ENCODE peak calls at places on chromosomes 3 and 15, in nine cellular contexts. V is transverse colon, U is tibial nerve, R is stomach, J is breast epithelium, C is heart left ventricle, W is HCT116, F is adrenal gland, O is testis. M is an unnamed sample.

GRCh38 chr3:13245579-13245978 is 172.3 kb upstream of the IQSEC1 start:
- DNase-seq in V (no peak), U (no peak), R (no peak), J (no peak), C (no peak), W (no peak), F (no peak), O (no peak), M (no peak)

GRCh38 chr3:70703305-70704102 is 391.1 kb upstream of the MDFIC2 start:
- DNase-seq in V (no peak), U (no peak), R (no peak), J (peak), C (no peak), W (no peak), F (no peak), O (no peak), M (no peak)

GRCh38 chr3:63940389-63940757 is 28.2 kb upstream of the SCAANT1 start:
- DNase-seq in V (no peak), U (no peak), R (no peak), J (no peak), C (no peak), W (no peak), F (no peak), O (no peak), M (no peak)

GRCh38 chr3:4986611-4987373 is 7.6 kb downstream of the BHLHE40 start:
- DNase-seq in V (peak), U (peak), R (peak), J (peak), C (peak), W (peak), F (peak), O (peak), M (peak)

GRCh38 chr3:193052294-193052693 is 134.6 kb upstream of the MB21D2 start:
- DNase-seq in V (no peak), U (no peak), R (no peak), J (no peak), C (no peak), W (no peak), F (no peak), O (no peak), M (no peak)

GRCh38 chr3:82163907-82164520 is 402.6 kb upstream of the GBE1 start:
- DNase-seq in V (no peak), U (no peak), R (no peak), J (no peak), C (no peak), W (peak), F (no peak), O (no peak), M (no peak)

GRCh38 chr3:16511561-16512434 is 1.7 kb downstream of the RFTN1 start:
- DNase-seq in V (peak), U (peak), R (peak), J (peak), C (no peak), W (no peak), F (peak), O (peak), M (peak)

GRCh38 chr15:23877502-23878412 is 190.7 kb upstream of the NDN start:
- DNase-seq in V (peak), U (no peak), R (peak), J (no peak), C (no peak), W (no peak), F (peak), O (peak), M (no peak)

GRCh38 chr3:183895296-183895695 is 10.6 kb upstream of the PARL start:
- DNase-seq in V (peak), U (peak), R (no peak), J (no peak), C (no peak), W (peak), F (peak), O (peak), M (no peak)

GRCh38 chr15:92463826-92464225 is 70.1 kb downstream of the ST8SIA2 start:
- DNase-seq in V (no peak), U (no peak), R (no peak), J (no peak), C (no peak), W (no peak), F (peak), O (no peak), M (no peak)

GRCh38 chr3:189941125-189941524 is 179.6 kb downstream of the P3H2 start:
- DNase-seq in V (no peak), U (no peak), R (peak), J (no peak), C (no peak), W (no peak), F (no peak), O (no peak), M (no peak)

GRCh38 chr3:59006791-59007517 is 42.9 kb downstream of the CFAP20DC start:
- DNase-seq in V (no peak), U (no peak), R (no peak), J (no peak), C (peak), W (no peak), F (peak), O (no peak), M (peak)

GRCh38 chr3:51686512-51687215 is 15.6 kb downstream of the TEX264 start:
- DNase-seq in V (peak), U (no peak), R (peak), J (no peak), C (peak), W (no peak), F (peak), O (peak), M (peak)

GRCh38 chr3:32239638-32240550 is 1.4 kb downstream of the CMTM8 start:
- DNase-seq in V (peak), U (no peak), R (peak), J (no peak), C (no peak), W (peak), F (no peak), O (no peak), M (no peak)

GRCh38 chr3:38608086-38608775 is 41.3 kb downstream of the SCN5A start:
- DNase-seq in V (no peak), U (no peak), R (no peak), J (no peak), C (peak), W (no peak), F (no peak), O (no peak), M (no peak)

GRCh38 chr3:494190-494589 is 297.6 kb downstream of the CHL1 start:
- DNase-seq in V (no peak), U (no peak), R (no peak), J (no peak), C (no peak), W (no peak), F (no peak), O (no peak), M (no peak)

DNA sequence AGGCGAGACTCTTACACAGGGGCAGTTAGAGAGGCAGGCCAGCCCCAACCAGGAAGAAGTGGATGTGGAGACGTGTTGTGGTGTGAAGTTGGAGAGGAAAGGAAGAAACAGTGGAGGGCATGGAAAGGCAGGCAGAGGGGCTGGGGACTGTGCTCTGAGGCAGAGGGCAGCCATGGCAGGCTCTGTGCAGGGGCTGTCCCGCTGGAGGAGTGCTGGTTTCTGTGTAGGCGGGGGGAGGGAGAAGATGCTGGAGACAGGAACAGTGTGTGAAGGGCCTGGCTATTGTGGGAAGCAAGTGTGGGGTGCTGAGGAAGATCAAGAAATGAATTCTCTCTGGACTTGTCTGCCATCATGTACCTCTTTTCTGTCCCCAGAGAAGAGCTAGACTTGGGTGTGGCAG is 21.0 kb downstream of the SNAPC5 start:
- DNase-seq in V (no peak), U (no peak), R (no peak), J (no peak), C (no peak), W (no peak), F (no peak), O (no peak), M (peak)
- TF ChIP-seq POLR2A in V (no peak), U (no peak), R (no peak), J (no peak), C (no peak), W (no peak), F (no peak), O (no peak), M (no peak)

DNA sequence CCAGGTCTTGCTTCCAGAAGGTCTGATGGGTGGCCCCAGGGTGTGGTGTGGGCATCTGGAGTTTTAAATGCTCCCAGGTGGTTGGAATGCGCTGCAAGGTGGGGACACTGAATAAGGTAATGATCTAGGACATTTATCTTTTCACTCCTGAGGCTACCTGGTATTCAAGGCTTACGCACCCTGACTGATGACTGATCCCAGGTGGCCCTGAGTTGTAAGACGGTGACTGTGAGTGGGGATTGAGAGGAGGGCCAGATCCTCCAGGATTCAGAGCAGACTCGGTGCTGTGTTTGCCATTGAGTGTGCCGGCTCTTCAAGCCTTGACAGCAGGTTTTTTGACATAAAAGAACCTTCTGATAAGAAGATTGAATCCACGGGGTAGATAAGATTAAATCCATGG is 40.3 kb downstream of the SLC6A20 start:
- DNase-seq in V (no peak), U (no peak), R (no peak), J (peak), C (no peak), W (no peak), F (no peak), O (no peak), M (no peak)
- TF ChIP-seq CTCF in V (no peak), U (no peak), R (no peak), J (no peak), C (no peak), W (no peak), F (no peak), O (no peak), M (no peak)

DNA sequence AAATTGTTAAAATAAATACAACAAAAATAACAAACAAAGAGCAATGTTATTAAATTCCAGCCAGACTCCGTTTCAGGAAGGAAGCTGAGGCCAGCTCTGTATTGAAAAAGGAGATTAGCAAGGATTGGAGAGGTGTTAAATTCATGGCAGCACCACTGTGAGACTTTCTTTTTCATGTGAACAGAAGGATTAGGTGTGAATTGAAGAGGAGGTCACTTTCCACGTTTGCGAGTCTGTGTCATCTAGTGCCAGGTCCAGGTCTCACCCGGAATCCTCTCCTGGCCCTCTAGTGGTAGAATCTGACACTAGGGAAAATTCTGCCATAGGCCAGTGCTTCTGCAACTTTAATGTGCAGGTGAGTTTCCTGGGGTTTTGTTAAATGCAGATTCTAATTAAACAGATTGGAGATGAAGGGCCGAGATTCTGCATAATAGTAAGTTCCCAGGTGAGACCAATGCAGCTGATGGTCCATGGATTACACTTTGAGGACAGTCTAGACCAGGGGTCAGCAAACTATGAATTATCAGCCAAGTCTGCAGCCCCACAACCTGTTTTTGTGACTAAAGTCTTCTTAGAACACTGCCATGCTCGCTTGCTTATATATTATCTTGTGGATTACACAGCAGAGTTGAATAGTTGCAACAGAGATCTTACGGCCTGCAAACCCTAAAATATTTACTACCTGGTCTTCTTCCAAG is 9.2 kb upstream of the SLC6A1 start:
- DNase-seq in V (peak), U (peak), R (peak), J (peak), C (no peak), W (peak), F (peak), O (peak), M (no peak)
- H3K4me3 ChIP-seq in V (no peak), U (no peak), R (no peak), J (peak), C (no peak), W (no peak), F (no peak), O (no peak), M (no peak)

DNA sequence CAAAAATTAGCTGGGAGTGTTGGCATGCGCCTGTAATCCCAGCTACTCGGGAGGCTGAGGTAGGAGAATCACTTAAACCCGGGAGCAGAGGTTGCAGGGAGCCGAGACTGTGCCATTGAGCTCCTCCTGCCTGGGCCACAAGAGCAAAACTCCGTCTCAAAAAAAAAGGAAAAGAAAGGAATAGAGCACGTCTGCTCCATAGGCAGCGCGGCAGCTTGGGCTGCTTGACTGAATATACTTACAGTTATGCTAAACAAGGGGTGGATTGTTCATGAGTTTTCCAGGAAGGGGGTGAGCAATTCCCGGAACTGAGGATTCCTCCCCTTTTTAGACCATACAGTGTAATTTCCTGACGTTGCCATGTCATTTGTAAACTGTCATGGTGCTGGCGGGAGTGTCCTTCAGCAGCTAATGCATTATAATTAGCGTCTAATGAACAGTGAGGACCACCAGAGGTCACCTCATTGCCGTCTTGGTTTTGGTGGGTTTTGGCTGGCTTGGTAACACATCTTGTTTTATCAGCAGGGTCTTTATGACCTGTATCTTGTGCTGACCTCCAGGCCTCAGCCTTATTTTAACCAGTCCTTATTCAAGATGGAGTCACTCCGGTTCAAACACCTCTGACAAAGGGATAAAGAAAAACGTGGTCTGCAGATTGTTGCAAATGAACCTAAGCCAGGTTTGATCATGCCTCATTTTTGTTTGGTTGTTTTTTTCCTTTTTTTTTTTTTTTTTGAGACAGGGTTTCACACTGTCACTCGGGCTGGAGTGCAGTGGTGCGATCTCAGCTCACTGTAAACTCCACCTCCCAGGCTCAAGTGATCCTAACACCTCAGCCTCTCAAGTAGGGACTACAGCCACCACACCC is 24.9 kb upstream of the SENP5 start:
- DNase-seq in V (no peak), U (no peak), R (no peak), J (no peak), C (no peak), W (no peak), F (no peak), O (no peak), M (peak)
- TF ChIP-seq POLR2A in V (no peak), U (no peak), R (no peak), J (no peak), C (no peak), W (no peak), F (no peak), O (no peak), M (no peak)

GRCh38 chr3:148879256-148879655 is 14.2 kb downstream of the CPA3 start:
- DNase-seq in V (no peak), U (no peak), R (no peak), J (no peak), C (no peak), W (no peak), F (no peak), O (no peak), M (no peak)

GRCh38 chr3:148881286-148881685 is 16.2 kb downstream of the CPA3 start:
- DNase-seq in V (no peak), U (no peak), R (no peak), J (no peak), C (no peak), W (no peak), F (no peak), O (no peak), M (no peak)

GRCh38 chr3:148883163-148883562 is 18.1 kb downstream of the CPA3 start:
- DNase-seq in V (no peak), U (no peak), R (no peak), J (no peak), C (no peak), W (no peak), F (no peak), O (no peak), M (no peak)

GRCh38 chr3:148882288-148882687 is 17.2 kb downstream of the CPA3 start:
- DNase-seq in V (no peak), U (no peak), R (no peak), J (no peak), C (no peak), W (no peak), F (no peak), O (no peak), M (no peak)

DNA sequence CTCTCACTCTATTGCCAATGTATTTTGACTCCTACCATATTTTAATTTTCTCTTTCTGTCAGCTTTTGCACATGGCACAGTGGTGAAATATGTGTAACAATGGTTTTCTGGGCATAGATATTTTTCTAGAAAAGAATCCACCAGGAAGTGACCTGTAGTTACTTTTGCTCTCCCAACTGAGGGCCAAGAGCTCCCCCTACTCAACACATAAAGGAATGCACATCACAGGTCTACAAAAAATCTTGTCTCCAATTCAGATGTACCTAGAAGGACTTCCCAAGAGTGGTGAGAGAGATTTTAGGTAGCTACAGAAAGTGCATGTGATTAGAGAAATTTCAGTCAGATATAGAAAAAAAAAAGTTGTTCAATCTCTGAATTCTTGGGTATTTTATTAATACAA is 15.6 kb downstream of the CPA3 start:
- DNase-seq in V (no peak), U (no peak), R (no peak), J (no peak), C (no peak), W (peak), F (no peak), O (no peak), M (no peak)
- TF ChIP-seq CTCF in V (no peak), U (no peak), R (no peak), J (no peak), C (no peak), W (peak), F (no peak), O (no peak), M (no peak)

DNA sequence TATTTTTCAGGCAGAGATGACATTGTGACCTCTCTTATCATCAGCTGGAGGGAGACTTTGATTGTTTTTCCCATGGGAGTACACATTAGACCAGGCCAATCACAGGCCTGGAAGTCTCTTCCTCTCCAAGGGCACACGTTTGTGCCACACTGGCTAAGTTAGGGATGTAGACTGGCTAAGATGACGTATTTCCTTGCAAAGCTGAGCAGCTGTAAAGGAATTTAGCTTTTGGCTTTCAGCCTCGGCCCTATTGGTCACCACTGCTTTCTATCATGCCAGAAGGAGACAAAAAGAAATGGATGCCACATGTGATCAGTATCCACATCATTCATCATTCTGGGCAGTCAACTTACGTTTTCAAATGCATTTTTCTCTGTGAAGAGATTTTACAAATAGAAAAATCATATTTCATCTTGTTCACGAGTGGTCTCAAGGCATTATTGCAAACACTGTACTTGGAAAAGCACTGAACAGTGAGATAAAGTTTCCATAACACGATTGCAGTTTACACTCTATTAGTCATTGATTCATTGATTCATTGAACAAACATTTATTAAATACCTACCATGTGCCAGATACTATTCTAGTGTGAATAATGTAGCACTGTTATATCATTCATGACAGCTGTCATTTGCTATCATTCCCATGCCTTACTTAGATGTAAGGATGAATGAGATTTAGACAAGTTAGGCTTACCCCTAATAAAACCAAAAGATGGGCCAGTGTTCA is 27.0 kb upstream of the RNF7 start:
- DNase-seq in V (no peak), U (no peak), R (no peak), J (no peak), C (no peak), W (no peak), F (peak), O (no peak), M (no peak)
- H3K4me3 ChIP-seq in V (no peak), U (no peak), R (no peak), J (no peak), C (no peak), W (no peak), F (no peak), O (no peak), M (no peak)

GRCh38 chr3:53132347-53132746 is 2.1 kb upstream of the RFT1 start:
- DNase-seq in V (peak), U (no peak), R (no peak), J (no peak), C (no peak), W (no peak), F (peak), O (peak), M (no peak)

GRCh38 chr3:53131136-53131495 is 881 bp upstream of the RFT1 start:
- DNase-seq in V (no peak), U (no peak), R (no peak), J (no peak), C (no peak), W (no peak), F (no peak), O (no peak), M (no peak)

GRCh38 chr3:53129344-53129743 is 891 bp downstream of the RFT1 start:
- DNase-seq in V (no peak), U (no peak), R (no peak), J (no peak), C (no peak), W (no peak), F (no peak), O (no peak), M (no peak)

GRCh38 chr3:53126646-53127045 is 3.6 kb downstream of the RFT1 start:
- DNase-seq in V (no peak), U (no peak), R (no peak), J (no peak), C (no peak), W (no peak), F (no peak), O (peak), M (no peak)

GRCh38 chr3:53130179-53131135 is at the start of gene RFT1:
- DNase-seq in V (peak), U (peak), R (peak), J (peak), C (peak), W (peak), F (peak), O (peak), M (peak)
- TF ChIP-seq POLR2A in V (peak), U (peak), R (peak), J (peak), C (no peak), W (peak), F (peak), O (no peak), M (no peak)

M was measured in lower leg skin.